ENCODE peak calls at places on chromosome 13, in eight cellular contexts. One of them, this sample, is unnamed. For H3K4me1, the result is how much of the 10 kb centered on the place peaks cover.

GRCh38 chr13:55566334-55566733 is 1574.4 kb upstream of the PRR20A start:
- DNase-seq in tibial artery: no peak
- DNase-seq in heart left ventricle: no peak
- DNase-seq in breast epithelium: no peak
- DNase-seq in right cardiac atrium: no peak
- DNase-seq in right lobe of liver: no peak
- DNase-seq in aorta: no peak
- DNase-seq in lower lobe of right lung: no peak
- DNase-seq in this sample: no peak

GRCh38 chr13:32334676-32335075 is 19.4 kb downstream of the BRCA2 start:
- DNase-seq in tibial artery: no peak
- DNase-seq in heart left ventricle: no peak
- DNase-seq in breast epithelium: no peak
- DNase-seq in right cardiac atrium: no peak
- DNase-seq in right lobe of liver: no peak
- DNase-seq in aorta: no peak
- DNase-seq in lower lobe of right lung: no peak
- DNase-seq in this sample: no peak

GRCh38 chr13:44132710-44133109 is 240.9 kb upstream of the SERP2 start:
- DNase-seq in tibial artery: peak
- DNase-seq in heart left ventricle: peak
- DNase-seq in breast epithelium: peak
- DNase-seq in right cardiac atrium: peak
- DNase-seq in right lobe of liver: peak
- DNase-seq in aorta: peak
- DNase-seq in lower lobe of right lung: peak
- DNase-seq in this sample: peak

GRCh38 chr13:49996951-49997895 is at the start of gene TRIM13:
- DNase-seq in tibial artery: peak
- DNase-seq in heart left ventricle: peak
- DNase-seq in breast epithelium: peak
- DNase-seq in right cardiac atrium: peak
- DNase-seq in right lobe of liver: peak
- DNase-seq in aorta: peak
- DNase-seq in lower lobe of right lung: peak
- DNase-seq in this sample: peak

GRCh38 chr13:107669356-107669755 is 546.0 kb downstream of the LIG4 start:
- DNase-seq in tibial artery: no peak
- DNase-seq in heart left ventricle: no peak
- DNase-seq in breast epithelium: no peak
- DNase-seq in right cardiac atrium: no peak
- DNase-seq in right lobe of liver: no peak
- DNase-seq in aorta: no peak
- DNase-seq in lower lobe of right lung: no peak
- DNase-seq in this sample: no peak

GRCh38 chr13:26785845-26786630 is 25.5 kb upstream of the GPR12 start:
- DNase-seq in tibial artery: no peak
- DNase-seq in heart left ventricle: peak
- DNase-seq in breast epithelium: no peak
- DNase-seq in right cardiac atrium: peak
- DNase-seq in right lobe of liver: no peak
- DNase-seq in aorta: peak
- DNase-seq in lower lobe of right lung: no peak
- DNase-seq in this sample: peak

GRCh38 chr13:95652821-95653220 is 8.3 kb upstream of the DZIP1 start:
- DNase-seq in tibial artery: no peak
- DNase-seq in heart left ventricle: no peak
- DNase-seq in breast epithelium: no peak
- DNase-seq in right cardiac atrium: no peak
- DNase-seq in right lobe of liver: no peak
- DNase-seq in aorta: no peak
- DNase-seq in lower lobe of right lung: no peak
- DNase-seq in this sample: no peak

GRCh38 chr13:44497801-44498200 is 78.3 kb downstream of the TSC22D1 start:
- DNase-seq in tibial artery: no peak
- DNase-seq in heart left ventricle: no peak
- DNase-seq in breast epithelium: no peak
- DNase-seq in right cardiac atrium: no peak
- DNase-seq in right lobe of liver: no peak
- DNase-seq in aorta: no peak
- DNase-seq in lower lobe of right lung: no peak
- DNase-seq in this sample: no peak

GRCh38 chr13:67416047-67416925 is 186.2 kb upstream of the PCDH9 start:
- DNase-seq in tibial artery: no peak
- DNase-seq in heart left ventricle: no peak
- DNase-seq in breast epithelium: no peak
- DNase-seq in right cardiac atrium: peak
- DNase-seq in right lobe of liver: no peak
- DNase-seq in aorta: no peak
- DNase-seq in lower lobe of right lung: peak
- DNase-seq in this sample: peak

GRCh38 chr13:100334209-100334608 is 245.3 kb downstream of the PCCA start:
- DNase-seq in tibial artery: no peak
- DNase-seq in heart left ventricle: no peak
- DNase-seq in breast epithelium: no peak
- DNase-seq in right cardiac atrium: no peak
- DNase-seq in right lobe of liver: no peak
- DNase-seq in aorta: no peak
- DNase-seq in lower lobe of right lung: no peak
- DNase-seq in this sample: no peak

GRCh38 chr13:48493076-48493765 is 39.7 kb downstream of the RCBTB2 start:
- DNase-seq in tibial artery: no peak
- DNase-seq in heart left ventricle: no peak
- DNase-seq in breast epithelium: no peak
- DNase-seq in right cardiac atrium: no peak
- DNase-seq in right lobe of liver: no peak
- DNase-seq in aorta: no peak
- DNase-seq in lower lobe of right lung: no peak
- DNase-seq in this sample: no peak

GRCh38 chr13:19680751-19681150 is 47.3 kb downstream of the MPHOSPH8 start:
- DNase-seq in tibial artery: no peak
- DNase-seq in heart left ventricle: no peak
- DNase-seq in breast epithelium: no peak
- DNase-seq in right cardiac atrium: no peak
- DNase-seq in right lobe of liver: no peak
- DNase-seq in aorta: no peak
- DNase-seq in lower lobe of right lung: no peak
- DNase-seq in this sample: no peak

GRCh38 chr13:95217920-95218830 is 83.1 kb downstream of the ABCC4 start:
- DNase-seq in tibial artery: no peak
- DNase-seq in heart left ventricle: no peak
- DNase-seq in breast epithelium: no peak
- DNase-seq in right cardiac atrium: no peak
- DNase-seq in right lobe of liver: no peak
- DNase-seq in aorta: no peak
- DNase-seq in lower lobe of right lung: no peak
- DNase-seq in this sample: no peak

GRCh38 chr13:55302568-55302967 is 1838.2 kb upstream of the PRR20A start:
- DNase-seq in tibial artery: no peak
- DNase-seq in heart left ventricle: no peak
- DNase-seq in breast epithelium: no peak
- DNase-seq in right cardiac atrium: no peak
- DNase-seq in right lobe of liver: no peak
- DNase-seq in aorta: no peak
- DNase-seq in lower lobe of right lung: no peak
- DNase-seq in this sample: no peak

GRCh38 chr13:28679628-28680027 is 20.7 kb downstream of the POMP start:
- DNase-seq in tibial artery: no peak
- DNase-seq in heart left ventricle: no peak
- DNase-seq in breast epithelium: no peak
- DNase-seq in right cardiac atrium: no peak
- DNase-seq in right lobe of liver: no peak
- DNase-seq in aorta: no peak
- DNase-seq in lower lobe of right lung: no peak
- DNase-seq in this sample: no peak

GRCh38 chr13:111210945-111211469 is 95.9 kb downstream of the ARHGEF7 start:
- DNase-seq in tibial artery: no peak
- DNase-seq in heart left ventricle: no peak
- DNase-seq in breast epithelium: no peak
- DNase-seq in right cardiac atrium: no peak
- DNase-seq in right lobe of liver: no peak
- DNase-seq in aorta: no peak
- DNase-seq in lower lobe of right lung: no peak
- DNase-seq in this sample: no peak

GRCh38 chr13:111210488-111210887 is 95.4 kb downstream of the ARHGEF7 start:
- DNase-seq in tibial artery: peak
- DNase-seq in heart left ventricle: peak
- DNase-seq in breast epithelium: no peak
- DNase-seq in right cardiac atrium: peak
- DNase-seq in right lobe of liver: no peak
- DNase-seq in aorta: peak
- DNase-seq in lower lobe of right lung: peak
- DNase-seq in this sample: peak

GRCh38 chr13:111211789-111212516 is 96.8 kb downstream of the ARHGEF7 start:
- DNase-seq in tibial artery: no peak
- DNase-seq in heart left ventricle: no peak
- DNase-seq in breast epithelium: no peak
- DNase-seq in right cardiac atrium: no peak
- DNase-seq in right lobe of liver: no peak
- DNase-seq in aorta: no peak
- DNase-seq in lower lobe of right lung: no peak
- DNase-seq in this sample: no peak

GRCh38 chr13:111209613-111210012 is 94.5 kb downstream of the ARHGEF7 start:
- DNase-seq in tibial artery: no peak
- DNase-seq in heart left ventricle: no peak
- DNase-seq in breast epithelium: no peak
- DNase-seq in right cardiac atrium: no peak
- DNase-seq in right lobe of liver: no peak
- DNase-seq in aorta: no peak
- DNase-seq in lower lobe of right lung: no peak
- DNase-seq in this sample: no peak

DNA sequence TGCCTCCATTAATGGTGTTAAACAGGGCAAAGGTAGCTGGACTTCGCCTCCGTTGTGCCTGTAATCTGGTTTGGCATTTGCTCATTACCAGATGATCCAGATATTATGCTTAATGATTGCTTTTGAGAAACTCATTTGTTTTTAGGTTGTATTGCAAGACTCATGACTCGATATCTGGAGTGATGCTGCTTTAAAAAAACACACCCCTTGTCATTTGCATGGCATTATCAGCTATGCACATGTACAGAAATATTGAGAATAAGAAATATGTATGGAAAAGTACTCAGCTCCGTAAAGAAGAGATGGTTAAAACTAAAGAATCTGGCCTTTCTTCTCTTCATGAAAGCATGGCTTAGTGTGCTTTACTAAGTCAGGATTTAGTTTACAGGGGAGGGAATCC is 95.0 kb downstream of the ARHGEF7 start:
- DNase-seq in tibial artery: no peak
- DNase-seq in heart left ventricle: no peak
- DNase-seq in breast epithelium: no peak
- DNase-seq in right cardiac atrium: no peak
- DNase-seq in right lobe of liver: no peak
- DNase-seq in aorta: no peak
- DNase-seq in lower lobe of right lung: no peak
- DNase-seq in this sample: no peak
- H3K4me1 ChIP-seq in tibial artery: half or more
- H3K4me1 ChIP-seq in heart left ventricle: under half
- H3K4me1 ChIP-seq in breast epithelium: under half
- H3K4me1 ChIP-seq in right cardiac atrium: under half
- H3K4me1 ChIP-seq in right lobe of liver: under half
- H3K4me1 ChIP-seq in aorta: under half
- H3K4me1 ChIP-seq in lower lobe of right lung: under half
- H3K4me1 ChIP-seq in this sample: under half

GRCh38 chr13:40629678-40630384 is 36.6 kb downstream of the FOXO1 start:
- DNase-seq in tibial artery: no peak
- DNase-seq in heart left ventricle: no peak
- DNase-seq in breast epithelium: no peak
- DNase-seq in right cardiac atrium: no peak
- DNase-seq in right lobe of liver: no peak
- DNase-seq in aorta: no peak
- DNase-seq in lower lobe of right lung: no peak
- DNase-seq in this sample: no peak
- H3K4me1 ChIP-seq in tibial artery: under half
- H3K4me1 ChIP-seq in heart left ventricle: under half
- H3K4me1 ChIP-seq in breast epithelium: under half
- H3K4me1 ChIP-seq in right cardiac atrium: under half
- H3K4me1 ChIP-seq in right lobe of liver: under half
- H3K4me1 ChIP-seq in aorta: under half
- H3K4me1 ChIP-seq in lower lobe of right lung: under half
- H3K4me1 ChIP-seq in this sample: half or more

DNA sequence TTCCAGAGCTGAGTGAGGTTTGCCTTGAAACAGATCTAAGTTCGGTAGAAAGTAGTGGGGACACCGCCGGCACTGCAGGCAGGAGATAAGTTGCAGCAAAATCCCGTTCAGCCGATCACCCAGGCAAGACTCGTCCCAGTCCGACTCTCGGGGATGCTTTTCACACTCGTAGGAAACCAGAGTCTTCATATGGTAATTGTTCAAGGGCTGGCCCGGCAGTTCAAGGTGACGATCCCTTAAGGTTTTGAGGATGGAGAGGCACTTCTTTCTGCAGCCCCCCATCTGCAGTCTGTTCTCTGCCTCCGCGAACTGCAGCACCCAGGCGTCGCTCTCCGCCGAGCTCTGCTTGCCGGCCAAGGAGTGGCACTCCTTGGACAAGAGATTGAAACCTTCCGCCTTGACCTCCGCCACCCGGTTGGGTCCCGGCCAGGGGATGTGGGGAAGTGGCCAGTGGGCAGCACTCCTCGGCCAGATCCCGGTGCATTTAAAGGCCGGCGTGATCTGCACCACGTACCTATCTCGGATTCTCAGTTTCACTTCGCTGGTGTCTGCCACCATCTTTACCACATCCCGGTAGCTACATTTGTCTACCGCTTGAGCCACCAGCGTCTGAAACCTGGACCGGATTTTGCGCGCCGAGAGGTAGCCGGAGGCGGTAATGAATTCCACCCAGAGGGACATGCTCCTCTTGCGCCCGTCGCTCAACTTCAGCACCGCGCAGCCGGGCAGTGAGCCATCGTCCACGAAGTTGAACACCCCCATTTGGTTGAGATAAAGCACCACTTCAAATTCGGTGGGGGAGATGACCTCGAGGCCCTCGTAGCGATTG is 1.1 kb downstream of the MAB21L1 start:
- DNase-seq in tibial artery: peak
- DNase-seq in heart left ventricle: peak
- DNase-seq in breast epithelium: no peak
- DNase-seq in right cardiac atrium: peak
- DNase-seq in right lobe of liver: peak
- DNase-seq in aorta: peak
- DNase-seq in lower lobe of right lung: no peak
- DNase-seq in this sample: no peak
- H3K4me1 ChIP-seq in tibial artery: under half
- H3K4me1 ChIP-seq in heart left ventricle: under half
- H3K4me1 ChIP-seq in breast epithelium: under half
- H3K4me1 ChIP-seq in right cardiac atrium: under half
- H3K4me1 ChIP-seq in right lobe of liver: under half
- H3K4me1 ChIP-seq in aorta: under half
- H3K4me1 ChIP-seq in lower lobe of right lung: under half
- H3K4me1 ChIP-seq in this sample: under half

DNA sequence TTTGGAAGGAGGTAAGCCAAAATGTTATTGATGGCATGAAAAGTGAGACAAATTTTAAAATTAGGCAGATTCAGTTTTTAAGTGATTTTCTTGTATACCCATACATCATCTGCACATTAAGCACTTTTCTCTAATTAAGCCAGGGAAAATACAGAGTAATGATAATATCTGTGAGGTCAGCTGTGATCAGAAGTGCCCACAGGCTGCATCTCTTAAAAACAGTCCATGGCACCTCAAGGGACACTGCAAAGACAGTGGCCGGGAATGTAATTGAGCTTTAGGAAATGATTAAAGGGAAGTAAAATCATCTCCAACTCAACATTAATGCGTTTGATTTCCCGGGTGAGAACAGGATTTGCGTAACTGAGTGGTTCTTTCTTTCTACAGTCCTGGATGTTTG is 2.0 kb downstream of the COL4A1 start:
- DNase-seq in tibial artery: no peak
- DNase-seq in heart left ventricle: no peak
- DNase-seq in breast epithelium: no peak
- DNase-seq in right cardiac atrium: no peak
- DNase-seq in right lobe of liver: no peak
- DNase-seq in aorta: no peak
- DNase-seq in lower lobe of right lung: no peak
- DNase-seq in this sample: no peak
- H3K4me1 ChIP-seq in tibial artery: under half
- H3K4me1 ChIP-seq in heart left ventricle: under half
- H3K4me1 ChIP-seq in breast epithelium: under half
- H3K4me1 ChIP-seq in right cardiac atrium: under half
- H3K4me1 ChIP-seq in right lobe of liver: under half
- H3K4me1 ChIP-seq in aorta: under half
- H3K4me1 ChIP-seq in lower lobe of right lung: under half
- H3K4me1 ChIP-seq in this sample: half or more